ENCODE peak calls at places on chromosomes 12 and 14, in five cellular contexts. O, E, Y, P and D are unnamed samples.

GRCh38 chr14:94681300-94682060 is 69.3 kb downstream of the SERPINA3 start:
- DNase-seq in O (no peak), Y (peak; percentile 32), E (no peak), P (peak; percentile 48), D (peak; percentile 65)

GRCh38 chr14:52313903-52314481 is at the start of gene PTGER2:
- DNase-seq in P (peak; percentile 95), E (peak; percentile 99), O (peak; percentile 81), Y (peak; percentile 93), D (peak; percentile 97)

GRCh38 chr14:84202486-84202885 is 1327.5 kb upstream of the FLRT2 start:
- DNase-seq in Y (no peak), P (no peak), O (no peak), E (no peak), D (no peak)

GRCh38 chr12:114869091-114869834 is 185.3 kb upstream of the TBX3 start:
- DNase-seq in O (no peak), Y (no peak), P (no peak), E (no peak), D (no peak)

GRCh38 chr12:113591480-113591971 is 119.9 kb upstream of the LHX5 start:
- DNase-seq in P (no peak), E (no peak), O (no peak), Y (no peak), D (peak; percentile 50)

GRCh38 chr12:130633771-130634170 is 82.3 kb downstream of the RIMBP2 start:
- DNase-seq in E (no peak), P (no peak), O (no peak), Y (peak; percentile 29), D (no peak)

GRCh38 chr12:2011641-2012607 is 7.7 kb upstream of the DCP1B start:
- DNase-seq in P (no peak), Y (no peak), E (no peak), O (no peak), D (no peak)

GRCh38 chr14:59189281-59189821 is 884 bp downstream of the DAAM1 start:
- DNase-seq in O (no peak), P (no peak), Y (no peak), E (no peak), D (peak; percentile 79)

GRCh38 chr12:131105736-131106356 is 152.1 kb downstream of the ADGRD1 start:
- DNase-seq in Y (no peak), O (peak; percentile 16), P (peak; percentile 44), E (peak; percentile 76), D (no peak)

GRCh38 chr12:13075114-13075471 is 28.4 kb downstream of the GSG1 start:
- DNase-seq in E (no peak), Y (no peak), O (no peak), P (no peak), D (no peak)

GRCh38 chr14:30005114-30005698 is 77.6 kb upstream of the PRKD1 start:
- DNase-seq in Y (no peak), P (no peak), O (no peak), E (no peak), D (no peak)

GRCh38 chr12:28955491-28955890 is 193.6 kb upstream of the FAR2 start:
- DNase-seq in O (no peak), E (no peak), Y (no peak), P (no peak), D (no peak)

GRCh38 chr12:102486153-102486552 is 5.8 kb upstream of the IGF1 start:
- DNase-seq in Y (no peak), O (no peak), E (no peak), P (no peak), D (no peak)

GRCh38 chr14:94467728-94468520 is 8.1 kb downstream of the SERPINA9 start:
- DNase-seq in Y (no peak), E (no peak), O (no peak), P (no peak), D (no peak)

DNA sequence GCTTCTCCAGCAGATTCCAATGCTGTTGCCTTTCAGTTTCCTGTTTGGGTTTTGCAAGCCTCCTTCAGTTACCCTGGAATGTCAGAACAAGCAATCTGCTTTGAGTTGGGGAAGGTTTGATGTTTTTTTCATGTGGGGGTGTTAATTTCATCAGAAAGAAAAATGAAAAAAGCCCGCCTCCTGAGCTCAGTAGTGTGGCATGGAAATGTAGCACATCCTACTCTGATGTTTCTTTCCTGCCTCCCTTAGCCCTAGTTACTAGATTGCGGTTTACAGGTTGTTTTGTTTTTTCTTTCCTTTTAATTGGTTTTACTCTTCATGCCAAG is 22.6 kb downstream of the IFNG-AS1 start:
- DNase-seq in E (no peak), P (no peak), Y (no peak), O (no peak), D (no peak)
- H3K4me1 ChIP-seq in E (no peaks in the 10 kb centered on the region), P (no peaks in the 10 kb centered on the region), Y (no peaks in the 10 kb centered on the region), O (no peaks in the 10 kb centered on the region), D (no peaks in the 10 kb centered on the region)

DNA sequence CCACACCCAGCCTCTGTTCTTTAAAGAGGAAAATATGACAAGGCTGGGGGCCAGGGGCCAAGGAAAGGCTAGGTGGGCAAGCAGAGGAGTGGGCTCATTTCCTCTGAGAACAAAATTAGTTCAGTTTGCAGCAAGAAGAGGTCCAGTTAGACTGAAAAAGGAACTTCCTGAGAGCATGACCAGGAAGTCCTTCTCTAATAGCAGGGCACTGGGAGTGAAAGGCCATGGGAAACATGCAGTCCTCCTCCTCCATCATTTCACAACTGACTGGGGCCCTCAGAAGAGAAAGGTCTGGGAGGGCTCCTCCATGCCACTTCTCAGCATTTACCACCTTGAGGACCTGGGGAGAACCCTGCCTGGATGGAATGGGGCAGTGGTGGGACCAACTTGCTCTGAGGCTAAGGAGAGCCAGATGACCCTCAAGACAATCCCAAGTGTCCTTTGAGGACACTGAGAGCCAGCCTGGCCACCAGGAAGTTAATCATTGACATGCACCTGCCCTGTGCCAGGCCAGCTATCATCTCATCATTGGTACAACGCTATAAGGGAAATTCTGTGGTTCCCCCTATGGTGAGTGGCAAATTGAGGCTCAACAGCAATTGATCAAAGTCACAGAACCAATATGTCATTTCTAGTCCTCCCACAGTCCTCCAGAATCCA is 2.0 kb downstream of the AQP2 start:
- DNase-seq in P (no peak), O (no peak), E (no peak), Y (no peak), D (peak; percentile 16)
- H3K27ac ChIP-seq in P (no peak overlapping the region), O (no peak overlapping the region), E (no peak overlapping the region), Y (no peak overlapping the region), D (no peak overlapping the region)

GRCh38 chr14:102993523-102993922 is 63.8 kb downstream of the CDC42BPB start:
- DNase-seq in Y (no peak), O (no peak), P (peak; percentile 74), E (no peak), D (no peak)
- H3K36me3 ChIP-seq in Y (peaks cover 94% of the 10 kb centered on the region), O (peaks cover 92% of the 10 kb centered on the region), P (peaks cover 62% of the 10 kb centered on the region), E (peaks cover 74% of the 10 kb centered on the region), D (no peaks in the 10 kb centered on the region)

GRCh38 chr12:68867606-68868005 is 59.6 kb downstream of the MDM2 start:
- DNase-seq in Y (no peak), P (no peak), O (no peak), E (no peak), D (no peak)
- H3K4me1 ChIP-seq in Y (no peaks in the 10 kb centered on the region), P (no peaks in the 10 kb centered on the region), O (no peaks in the 10 kb centered on the region), E (peaks cover 5% of the 10 kb centered on the region), D (no peaks in the 10 kb centered on the region)

DNA sequence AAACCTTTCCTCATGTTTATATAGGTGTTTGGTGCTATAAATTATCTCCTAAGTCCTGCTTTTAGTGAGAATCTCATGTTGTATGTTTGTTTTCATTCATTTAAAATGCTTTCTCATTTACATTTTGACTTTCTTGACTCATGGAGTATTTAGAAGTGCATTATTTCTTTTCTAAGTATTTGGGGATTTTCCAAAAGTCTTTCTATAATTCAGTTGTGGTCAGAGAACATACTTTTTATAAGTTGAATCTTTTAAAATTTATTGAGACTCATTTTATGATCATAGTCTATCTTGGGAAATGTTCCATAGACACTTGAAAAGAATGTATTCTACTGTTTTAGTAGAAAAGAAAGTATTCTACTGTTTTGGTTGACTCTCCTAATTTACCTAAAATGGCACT is 168.1 kb downstream of the AKAP6 start:
- DNase-seq in O (no peak), P (no peak), Y (no peak), E (no peak), D (no peak)
- H3K27ac ChIP-seq in O (peak overlapping the region; percentile 5), P (no peak overlapping the region), Y (no peak overlapping the region), E (no peak overlapping the region), D (no peak overlapping the region)

GRCh38 chr12:27796093-27796492 is 16.1 kb upstream of the MANSC4 start:
- DNase-seq in Y (no peak), E (no peak), P (no peak), O (no peak), D (no peak)
- H3K36me3 ChIP-seq in Y (peaks cover 75% of the 10 kb centered on the region), E (peaks cover 71% of the 10 kb centered on the region), P (peaks cover 57% of the 10 kb centered on the region), O (peaks cover 94% of the 10 kb centered on the region), D (peaks cover 17% of the 10 kb centered on the region)